ENCODE peak calls at places on chromosome 12, in eight cellular contexts. G is stomach, N is GM12864, X is A673, I is psoas muscle, B is fibroblast of the aortic adventitia, Q is ascending aorta, L is GM23338. M is an unnamed sample.
A peak's percentile ranks its signal among the peaks of the same experiment; 100 is the strongest.

GRCh38 chr12:51269174-51270066 is 795 bp downstream of the SMAGP start:
- DNase-seq in Q (no peak), L (peak; percentile 92), G (peak; percentile 69), N (no peak), B (peak; percentile 49), X (peak; percentile 19), I (peak; percentile 60), M (peak; percentile 29)

GRCh38 chr12:67456281-67456918 is 187.2 kb downstream of the CAND1 start:
- DNase-seq in I (no peak), B (peak; percentile 96), G (no peak), Q (no peak), N (no peak), X (peak; percentile 72), L (no peak), M (peak; percentile 93)

GRCh38 chr12:29238822-29239291 is 89.8 kb downstream of the FAR2 start:
- DNase-seq in G (no peak), N (no peak), I (no peak), Q (no peak), B (no peak), X (no peak), L (no peak), M (no peak)

GRCh38 chr12:132608231-132609171 is 1.9 kb downstream of the LRCOL1 start:
- DNase-seq in B (no peak), I (peak; percentile 34), N (no peak), X (no peak), Q (no peak), G (no peak), L (no peak), M (no peak)

GRCh38 chr12:95970905-95971304 is 25.2 kb downstream of the HAL start:
- DNase-seq in B (peak; percentile 5), N (no peak), Q (no peak), X (no peak), G (no peak), I (no peak), L (peak; percentile 83), M (no peak)

GRCh38 chr12:106682594-106683234 is 91.8 kb upstream of the RIC8B start:
- DNase-seq in G (no peak), N (peak; percentile 21), I (no peak), L (peak; percentile 8), Q (no peak), X (no peak), B (peak; percentile 51), M (peak; percentile 16)

GRCh38 chr12:111428728-111429175 is 23.0 kb downstream of the SH2B3 start:
- DNase-seq in X (no peak), L (no peak), Q (no peak), I (peak; percentile 76), N (no peak), G (no peak), B (no peak), M (no peak)

GRCh38 chr12:52518574-52519469 is 1.4 kb downstream of the KRT5 start:
- DNase-seq in I (no peak), X (no peak), G (no peak), Q (no peak), L (no peak), B (no peak), N (no peak), M (no peak)

GRCh38 chr12:81759215-81759991 is at the start of gene PPFIA2:
- DNase-seq in L (peak; percentile 81), X (peak; percentile 55), Q (peak; percentile 69), N (no peak), G (no peak), B (peak; percentile 22), I (peak; percentile 52), M (peak; percentile 8)

GRCh38 chr12:15862840-15863239 is 19.3 kb upstream of the STRAP start:
- DNase-seq in N (no peak), X (no peak), Q (no peak), L (no peak), G (no peak), B (no peak), I (no peak), M (no peak)

GRCh38 chr12:68001486-68002466 is 12.5 kb downstream of the IFNG-AS1 start:
- DNase-seq in G (no peak), B (peak; percentile 28), I (no peak), Q (no peak), L (peak; percentile 55), X (peak; percentile 12), N (no peak), M (peak; percentile 39)

GRCh38 chr12:11807453-11807852 is 158.0 kb downstream of the ETV6 start:
- DNase-seq in G (no peak), N (no peak), L (no peak), X (no peak), Q (no peak), B (no peak), I (no peak), M (no peak)

GRCh38 chr12:70603044-70603443 is 34.2 kb downstream of the PTPRB start:
- DNase-seq in X (no peak), B (peak; percentile 46), L (no peak), Q (no peak), G (no peak), I (no peak), N (no peak), M (peak; percentile 15)

GRCh38 chr12:109476807-109477184 is 304 bp downstream of the KCTD10 start:
- DNase-seq in N (no peak), L (no peak), Q (no peak), I (no peak), B (no peak), X (no peak), G (no peak), M (no peak)

GRCh38 chr12:88802307-88802706 is 222.0 kb upstream of the KITLG start:
- DNase-seq in B (no peak), Q (no peak), I (no peak), G (no peak), X (no peak), L (no peak), N (no peak), M (no peak)

GRCh38 chr12:66279127-66279712 is 23.1 kb upstream of the HELB start:
- DNase-seq in N (no peak), L (peak; percentile 46), I (no peak), Q (no peak), X (peak; percentile 49), B (peak; percentile 31), G (no peak), M (no peak)

GRCh38 chr12:45549503-45549902 is 180.0 kb upstream of the ARID2 start:
- DNase-seq in N (no peak), X (no peak), B (no peak), Q (no peak), L (peak; percentile 27), I (no peak), G (no peak), M (no peak)

GRCh38 chr12:121248611-121249010 is 38.7 kb downstream of the P2RX4 start:
- DNase-seq in N (peak; percentile 80), B (no peak), X (no peak), I (no peak), G (peak; percentile 29), L (no peak), Q (no peak), M (no peak)

GRCh38 chr12:113201187-113202177 is 16.0 kb downstream of the RITA1 start:
- DNase-seq in L (no peak), X (no peak), I (no peak), B (no peak), G (no peak), Q (no peak), N (no peak), M (no peak)

GRCh38 chr12:115697341-115697740 is 580.2 kb downstream of the MED13L start:
- DNase-seq in X (no peak), G (no peak), B (no peak), N (no peak), Q (no peak), I (no peak), L (no peak), M (no peak)

GRCh38 chr12:19530631-19531020 is 91.3 kb downstream of the AEBP2 start:
- DNase-seq in Q (no peak), I (no peak), B (peak; percentile 58), N (no peak), X (no peak), L (no peak), G (no peak), M (peak; percentile 72)

GRCh38 chr12:59650594-59651229 is 54.9 kb downstream of the SLC16A7 start:
- DNase-seq in B (peak; percentile 47), I (no peak), Q (no peak), G (no peak), N (no peak), X (no peak), L (peak; percentile 14), M (no peak)
- TF ChIP-seq CTCF in B (peak; percentile 38), I (no peak), Q (no peak), G (no peak), N (no peak), X (no peak), L (no peak), M (no peak)

GRCh38 chr12:575948-576612 is 87.2 kb downstream of the NINJ2 start:
- DNase-seq in I (peak; percentile 91), N (peak; percentile 29), L (peak; percentile 79), Q (peak; percentile 88), G (peak; percentile 82), X (peak; percentile 89), B (peak; percentile 76), M (peak; percentile 51)
- H3K4me3 ChIP-seq in I (peak overlapping the region; percentile 48), N (no peak overlapping the region), L (peak overlapping the region; percentile 30), Q (peak overlapping the region; percentile 31), G (peak overlapping the region; percentile 14), X (no peak overlapping the region), B (no peak overlapping the region), M (no peak overlapping the region)

GRCh38 chr12:20946732-20947131 is 136.2 kb downstream of the SLCO1B3 start:
- DNase-seq in N (no peak), Q (no peak), G (no peak), X (peak; percentile 52), I (no peak), B (peak; percentile 12), L (peak; percentile 84), M (no peak)

DNA sequence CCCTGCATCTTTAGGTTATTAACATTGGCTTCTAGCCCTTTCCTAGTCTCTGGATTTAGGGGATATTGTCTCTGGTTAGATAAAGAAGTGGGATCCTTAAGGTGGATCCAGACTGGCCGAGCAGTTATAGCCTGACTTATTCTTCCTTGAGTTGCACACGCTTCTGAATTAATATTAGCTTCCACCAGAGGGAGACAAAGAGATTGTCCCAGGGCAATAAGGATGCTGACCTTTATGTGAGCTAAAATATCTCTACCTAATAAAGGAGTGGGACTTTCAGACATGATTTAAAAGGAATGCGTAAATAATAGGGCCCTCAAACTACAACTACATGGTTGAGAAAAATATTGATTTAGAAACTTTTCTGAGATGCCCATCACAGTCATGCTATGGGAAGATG is 139.7 kb downstream of the SLCO1B3 start:
- DNase-seq in I (no peak), N (no peak), G (no peak), X (peak; percentile 59), L (peak; percentile 55), Q (no peak), B (peak; percentile 15), M (no peak)
- TF ChIP-seq CTCF in I (no peak), N (peak; percentile 44), G (peak; percentile 32), X (peak; percentile 67), L (peak; percentile 63), Q (no peak), B (peak; percentile 30), M (peak; percentile 30)

DNA sequence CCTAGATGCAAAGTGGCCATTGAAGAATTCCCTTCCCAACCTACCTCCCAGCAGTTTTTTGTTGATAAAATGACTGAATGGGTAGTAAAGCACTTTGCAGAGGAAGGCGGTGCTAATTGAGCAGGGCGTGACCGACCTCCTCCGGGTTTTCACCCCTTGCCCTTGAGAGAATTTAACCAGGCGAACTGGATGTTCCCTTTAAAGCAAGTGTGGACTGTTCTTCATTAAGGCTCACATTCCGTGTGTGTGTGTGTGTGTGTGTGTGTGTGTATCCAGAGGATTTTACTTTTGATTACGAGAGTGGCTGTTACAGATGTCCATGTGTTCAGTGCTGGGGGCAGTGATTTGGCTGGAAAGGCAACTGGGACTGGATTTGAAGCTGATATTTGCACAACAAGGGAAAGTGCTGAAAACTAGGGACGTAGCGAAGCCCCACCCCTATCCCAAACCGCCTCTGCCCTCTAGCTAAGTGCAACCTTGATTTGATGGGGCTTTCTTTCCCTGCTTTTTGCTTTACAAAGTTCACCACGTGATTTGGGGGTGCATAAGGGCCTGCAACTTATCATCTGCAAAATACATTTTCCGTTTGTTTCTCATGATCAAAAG is 2.2 kb downstream of the TMEM132C start:
- DNase-seq in I (no peak), Q (no peak), G (no peak), X (no peak), B (no peak), N (no peak), L (peak; percentile 1), M (no peak)
- H3K4me3 ChIP-seq in I (no peak overlapping the region), Q (no peak overlapping the region), G (peak overlapping the region; percentile 41), X (no peak overlapping the region), B (no peak overlapping the region), N (no peak overlapping the region), L (no peak overlapping the region), M (no peak overlapping the region)

M was measured in AG10803.